ENCODE peak calls at places on chromosome 22, in six cellular contexts. L is right lobe of liver; S is prostate gland; E is CD8-positive, alpha-beta T cell; W is GM23338; C is colonic mucosa. N is an unnamed sample. For H3K36me3, the result is how much of the 10 kb centered on the place peaks cover.

GRCh38 chr22:46984751-46985506 is 222.5 kb downstream of the TBC1D22A start:
- DNase-seq in L (no peak), S (no peak), E (no peak), W (no peak), C (no peak), N (no peak)

GRCh38 chr22:47089796-47090460 is 327.5 kb downstream of the TBC1D22A start:
- DNase-seq in L (no peak), S (no peak), E (no peak), W (no peak), C (no peak), N (no peak)

GRCh38 chr22:26848244-26848920 is 191.0 kb downstream of the MIAT start:
- DNase-seq in L (no peak), S (no peak), E (no peak), W (no peak), C (no peak), N (no peak)

GRCh38 chr22:48414662-48415061 is 1413.0 kb downstream of the BRD1 start:
- DNase-seq in L (no peak), S (no peak), E (no peak), W (no peak), C (no peak), N (no peak)

GRCh38 chr22:24926849-24927579 is 19.5 kb downstream of the LHFPL7 start:
- DNase-seq in L (no peak), S (no peak), E (no peak), W (no peak), C (no peak), N (no peak)

GRCh38 chr22:48428556-48429371 is 1398.9 kb downstream of the BRD1 start:
- DNase-seq in L (peak), S (no peak), E (no peak), W (no peak), C (no peak), N (no peak)

GRCh38 chr22:42814215-42814614 is 42.9 kb downstream of the ARFGAP3 start:
- DNase-seq in L (no peak), S (no peak), E (no peak), W (no peak), C (no peak), N (no peak)

GRCh38 chr22:38927033-38927789 is 30.2 kb upstream of the APOBEC3A start:
- DNase-seq in L (peak), S (peak), E (no peak), W (peak), C (peak), N (no peak)

GRCh38 chr22:25969286-25969685 is 200.0 kb upstream of the SEZ6L start:
- DNase-seq in L (no peak), S (no peak), E (no peak), W (no peak), C (no peak), N (no peak)

GRCh38 chr22:32777997-32778396 is 23.5 kb upstream of the TIMP3 start:
- DNase-seq in L (no peak), S (no peak), E (no peak), W (no peak), C (no peak), N (no peak)

GRCh38 chr22:31652129-31652528 is 9.9 kb downstream of the PISD start:
- DNase-seq in L (no peak), S (no peak), E (no peak), W (no peak), C (no peak), N (no peak)

GRCh38 chr22:23803001-23803819 is 16.4 kb downstream of the SMARCB1 start:
- DNase-seq in L (peak), S (no peak), E (no peak), W (no peak), C (no peak), N (no peak)

GRCh38 chr22:21051145-21051835 is 5.5 kb downstream of the LRRC74B start:
- DNase-seq in L (no peak), S (no peak), E (no peak), W (no peak), C (no peak), N (no peak)

GRCh38 chr22:35022291-35022690 is 43.7 kb upstream of the ISX start:
- DNase-seq in L (no peak), S (no peak), E (no peak), W (no peak), C (no peak), N (no peak)

GRCh38 chr22:50440544-50441249 is 34.1 kb downstream of the SBF1 start:
- DNase-seq in L (peak), S (no peak), E (no peak), W (no peak), C (no peak), N (no peak)

GRCh38 chr22:26585104-26585790 is 4.7 kb downstream of the TPST2 start:
- DNase-seq in L (peak), S (no peak), E (no peak), W (no peak), C (no peak), N (no peak)

GRCh38 chr22:40620464-40621046 is 16.0 kb downstream of the MRTFA start:
- DNase-seq in L (no peak), S (no peak), E (no peak), W (no peak), C (no peak), N (no peak)

GRCh38 chr22:26606611-26607010 is 11.2 kb downstream of the CRYBB1 start:
- DNase-seq in L (no peak), S (no peak), E (no peak), W (no peak), C (no peak), N (no peak)

GRCh38 chr22:37832022-37832857 is 9.1 kb downstream of the GALR3 start:
- DNase-seq in L (peak), S (no peak), E (no peak), W (no peak), C (no peak), N (no peak)
- H3K36me3 ChIP-seq in L (under half), S (under half), E (under half), W (under half), C (under half), N (under half)

GRCh38 chr22:30291334-30291892 is 2.1 kb upstream of the CASTOR1 start:
- DNase-seq in L (no peak), S (no peak), E (no peak), W (no peak), C (no peak), N (no peak)

GRCh38 chr22:30290318-30290678 is 993 bp upstream of the CASTOR1 start:
- DNase-seq in L (no peak), S (peak), E (no peak), W (no peak), C (no peak), N (no peak)

GRCh38 chr22:30290679-30291333 is 1.5 kb upstream of the CASTOR1 start:
- DNase-seq in L (peak), S (peak), E (no peak), W (peak), C (peak), N (no peak)

GRCh38 chr22:30294066-30294465 is 4.8 kb upstream of the CASTOR1 start:
- DNase-seq in L (no peak), S (no peak), E (no peak), W (no peak), C (no peak), N (no peak)

GRCh38 chr22:30292069-30292970 is 3.0 kb upstream of the CASTOR1 start:
- DNase-seq in L (no peak), S (no peak), E (no peak), W (no peak), C (no peak), N (no peak)
- H3K36me3 ChIP-seq in L (under half), S (under half), E (under half), W (under half), C (under half), N (under half)

GRCh38 chr22:19361501-19362103 is 69.9 kb downstream of the HIRA start:
- DNase-seq in L (no peak), S (no peak), E (no peak), W (no peak), C (no peak), N (no peak)
- H3K36me3 ChIP-seq in L (under half), S (under half), E (under half), W (under half), C (under half), N (half or more)

GRCh38 chr22:45524157-45524556 is 21.5 kb downstream of the FBLN1 start:
- DNase-seq in L (no peak), S (no peak), E (no peak), W (no peak), C (no peak), N (no peak)
- H3K36me3 ChIP-seq in L (under half), S (under half), E (under half), W (under half), C (under half), N (under half)

DNA sequence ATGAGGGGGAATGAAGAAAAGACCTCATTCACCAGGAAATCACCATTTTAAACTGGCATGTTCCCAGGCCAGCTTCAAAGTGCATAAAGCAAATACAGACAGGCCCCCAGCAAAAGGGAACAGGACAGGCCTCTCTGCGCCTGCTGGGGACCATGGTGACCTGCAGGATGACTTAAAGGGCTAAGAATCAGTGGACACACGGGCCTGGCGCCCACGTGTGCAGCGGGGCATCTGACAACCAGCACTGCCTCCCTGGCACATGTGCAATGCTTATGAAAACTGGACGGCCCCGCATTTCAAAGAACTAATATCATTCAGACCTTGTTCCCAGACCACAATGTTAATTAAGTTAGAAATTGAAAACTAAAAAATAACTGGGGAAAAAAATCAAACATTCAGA is 35.6 kb downstream of the TBX1 start:
- DNase-seq in L (peak), S (no peak), E (no peak), W (no peak), C (no peak), N (no peak)
- H3K36me3 ChIP-seq in L (under half), S (under half), E (under half), W (under half), C (under half), N (under half)

GRCh38 chr22:37162221-37163095 is 12.7 kb upstream of the IL2RB start:
- DNase-seq in L (no peak), S (no peak), E (peak), W (no peak), C (no peak), N (no peak)
- H3K36me3 ChIP-seq in L (under half), S (under half), E (under half), W (under half), C (under half), N (under half)

GRCh38 chr22:44180706-44181032 is at the start of gene PARVG:
- DNase-seq in L (no peak), S (no peak), E (peak), W (peak), C (no peak), N (no peak)

GRCh38 chr22:44181912-44182590 is 1.3 kb downstream of the PARVG start:
- DNase-seq in L (no peak), S (no peak), E (no peak), W (no peak), C (no peak), N (no peak)

GRCh38 chr22:44184006-44184405 is 3.3 kb downstream of the PARVG start:
- DNase-seq in L (no peak), S (no peak), E (no peak), W (no peak), C (no peak), N (no peak)

GRCh38 chr22:44181033-44181911 is 547 bp downstream of the PARVG start:
- DNase-seq in L (no peak), S (no peak), E (peak), W (no peak), C (peak), N (no peak)

GRCh38 chr22:44182591-44183588 is 2.2 kb downstream of the PARVG start:
- DNase-seq in L (peak), S (no peak), E (peak), W (no peak), C (peak), N (no peak)
- H3K36me3 ChIP-seq in L (under half), S (under half), E (under half), W (under half), C (under half), N (under half)

GRCh38 chr22:36327922-36328551 is 59.7 kb downstream of the MYH9 start:
- DNase-seq in L (no peak), S (peak), E (no peak), W (no peak), C (no peak), N (no peak)
- H3K36me3 ChIP-seq in L (under half), S (under half), E (half or more), W (under half), C (under half), N (under half)

GRCh38 chr22:22749167-22749758 is 104.8 kb downstream of the GGTLC2 start:
- DNase-seq in L (no peak), S (no peak), E (no peak), W (no peak), C (no peak), N (no peak)
- H3K36me3 ChIP-seq in L (under half), S (under half), E (under half), W (under half), C (under half), N (under half)